ENCODE peak calls at places on chromosomes 3 and 15, in six cellular contexts. B, X, M, Z, E and D are unnamed samples.

GRCh38 chr15:40782609-40783227 is 12.9 kb downstream of the C15orf62 start:
- DNase-seq in B (peak; percentile 86), X (no peak), M (peak; percentile 55), Z (peak; percentile 72), E (peak; percentile 70), D (peak; percentile 83)

GRCh38 chr15:70505971-70506887 is 257.1 kb downstream of the UACA start:
- DNase-seq in B (no peak), X (peak; percentile 53), M (no peak), Z (no peak), E (no peak), D (no peak)

GRCh38 chr3:32850226-32850625 is 32.4 kb downstream of the TRIM71 start:
- DNase-seq in B (no peak), X (no peak), M (no peak), Z (no peak), E (no peak), D (no peak)

GRCh38 chr3:169028716-169029115 is 634.8 kb downstream of the MECOM start:
- DNase-seq in B (no peak), X (no peak), M (no peak), Z (no peak), E (no peak), D (no peak)

GRCh38 chr3:68999605-69000004 is 13.9 kb downstream of the EOGT start:
- DNase-seq in B (no peak), X (no peak), M (no peak), Z (no peak), E (no peak), D (no peak)

GRCh38 chr3:181565416-181565815 is 146.3 kb upstream of the SOX2 start:
- DNase-seq in B (no peak), X (no peak), M (no peak), Z (no peak), E (no peak), D (no peak)

GRCh38 chr3:105747056-105747455 is 121.8 kb downstream of the CBLB start:
- DNase-seq in B (no peak), X (peak; percentile 88), M (no peak), Z (no peak), E (no peak), D (no peak)

GRCh38 chr3:194879991-194880939 is 194.6 kb downstream of the FAM43A start:
- DNase-seq in B (no peak), X (peak; percentile 86), M (no peak), Z (no peak), E (no peak), D (no peak)

GRCh38 chr3:181329024-181329423 is 339.5 kb upstream of the DNAJC19 start:
- DNase-seq in B (no peak), X (no peak), M (no peak), Z (no peak), E (no peak), D (no peak)

GRCh38 chr15:92909131-92909781 is 9.1 kb downstream of the CHD2 start:
- DNase-seq in B (no peak), X (peak; percentile 78), M (no peak), Z (no peak), E (no peak), D (no peak)

GRCh38 chr3:56484525-56485024 is 16.3 kb upstream of the ERC2 start:
- DNase-seq in B (no peak), X (no peak), M (no peak), Z (no peak), E (no peak), D (no peak)

GRCh38 chr15:87620393-87620792 is 636.1 kb downstream of the NTRK3 start:
- DNase-seq in B (no peak), X (no peak), M (no peak), Z (no peak), E (no peak), D (no peak)

GRCh38 chr15:23447107-23447500 is at the start of gene GOLGA6L2:
- DNase-seq in B (peak; percentile 23), X (no peak), M (no peak), Z (no peak), E (no peak), D (no peak)

GRCh38 chr15:90553248-90553745 is 23.6 kb downstream of the CRTC3 start:
- DNase-seq in B (no peak), X (peak; percentile 95), M (no peak), Z (no peak), E (no peak), D (no peak)

GRCh38 chr15:83912343-83912742 is 258.4 kb downstream of the ADAMTSL3 start:
- DNase-seq in B (no peak), X (no peak), M (no peak), Z (no peak), E (no peak), D (no peak)

GRCh38 chr3:155106059-155106458 is 25.9 kb downstream of the MME start:
- DNase-seq in B (no peak), X (no peak), M (no peak), Z (no peak), E (no peak), D (no peak)

GRCh38 chr3:59240856-59241255 is 191.0 kb upstream of the CFAP20DC start:
- DNase-seq in B (no peak), X (no peak), M (no peak), Z (no peak), E (no peak), D (no peak)

GRCh38 chr3:50483374-50483773 is 20.1 kb downstream of the CACNA2D2 start:
- DNase-seq in B (no peak), X (no peak), M (no peak), Z (no peak), E (no peak), D (no peak)

GRCh38 chr3:117669761-117670160 is 960.2 kb downstream of the TUSC7 start:
- DNase-seq in B (no peak), X (no peak), M (no peak), Z (no peak), E (no peak), D (no peak)

GRCh38 chr15:91660174-91660649 is 193.3 kb upstream of the SLCO3A1 start:
- DNase-seq in B (no peak), X (no peak), M (no peak), Z (no peak), E (no peak), D (no peak)

GRCh38 chr3:89560546-89560945 is 453.1 kb downstream of the EPHA3 start:
- DNase-seq in B (no peak), X (peak; percentile 79), M (no peak), Z (no peak), E (no peak), D (no peak)

GRCh38 chr3:184176377-184177330 is 2.0 kb downstream of the AP2M1 start:
- DNase-seq in B (no peak), X (peak; percentile 92), M (no peak), Z (no peak), E (peak; percentile 71), D (no peak)

GRCh38 chr3:189978753-189979152 is 141.9 kb downstream of the P3H2 start:
- DNase-seq in B (no peak), X (peak; percentile 45), M (no peak), Z (no peak), E (no peak), D (no peak)

GRCh38 chr15:59208850-59209249 is 2.2 kb downstream of the LDHAL6B start:
- DNase-seq in B (no peak), X (peak; percentile 43), M (no peak), Z (no peak), E (no peak), D (no peak)

GRCh38 chr15:80599359-80599758 is 95.8 kb upstream of the ABHD17C start:
- DNase-seq in B (no peak), X (peak; percentile 65), M (no peak), Z (no peak), E (no peak), D (no peak)

DNA sequence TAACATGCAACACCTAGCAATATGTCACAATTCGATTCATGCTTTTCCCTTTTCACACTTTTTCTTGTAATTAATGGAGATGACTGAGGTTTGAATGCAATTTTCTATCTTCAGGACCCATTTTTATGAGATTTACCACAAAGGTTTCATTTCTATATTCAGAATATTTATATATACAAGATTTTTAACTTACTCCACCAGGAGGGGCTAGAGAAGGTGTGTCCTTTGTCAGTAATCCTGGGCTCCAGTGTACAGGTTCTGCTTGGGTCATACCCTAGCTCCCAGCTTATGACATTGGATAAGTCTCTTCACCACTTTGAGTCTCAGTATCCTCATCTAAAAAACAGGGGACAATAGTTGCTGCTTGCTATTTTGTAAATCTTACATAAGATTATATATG is 95.7 kb upstream of the SLC24A5 start:
- DNase-seq in B (no peak), X (peak; percentile 2), M (no peak), Z (no peak), E (no peak), D (no peak)
- TF ChIP-seq CTCF in B (no peak), X (no peak), M (no peak), Z (peak; percentile 5), E (no peak), D (no peak)

DNA sequence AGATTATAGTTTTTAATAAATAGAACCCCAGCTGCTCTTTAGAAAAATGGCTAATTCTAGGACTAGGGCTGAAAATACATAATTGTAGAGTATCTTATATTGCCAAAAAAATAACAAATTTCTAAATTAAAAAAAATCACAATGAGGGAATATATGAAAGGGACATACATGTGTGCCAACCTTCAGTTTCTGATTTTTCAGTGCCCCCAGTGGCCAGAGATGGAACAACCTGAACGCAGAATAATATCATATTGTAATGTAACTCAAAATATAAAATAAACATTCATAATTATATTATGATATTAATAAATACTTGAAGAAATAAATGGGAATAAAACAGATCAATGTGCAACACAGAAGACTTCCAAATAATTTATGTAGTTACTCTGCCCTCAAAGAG is 460.5 kb downstream of the ZNF385D start:
- DNase-seq in B (no peak), X (no peak), M (no peak), Z (no peak), E (no peak), D (no peak)
- TF ChIP-seq CTCF in B (peak; percentile 46), X (peak; percentile 60), M (peak; percentile 39), Z (peak; percentile 38), E (peak; percentile 91), D (peak; percentile 19)

GRCh38 chr3:129605593-129606521 is 619 bp downstream of the PLXND1 start:
- DNase-seq in B (peak; percentile 35), X (peak; percentile 48), M (peak; percentile 66), Z (peak; percentile 51), E (no peak), D (peak; percentile 65)
- TF ChIP-seq CTCF in B (no peak), X (no peak), M (no peak), Z (no peak), E (no peak), D (no peak)

GRCh38 chr15:51692154-51692553 is 10.9 kb downstream of the SCG3 start:
- DNase-seq in B (no peak), X (no peak), M (no peak), Z (no peak), E (no peak), D (no peak)

GRCh38 chr15:51687565-51687964 is 6.3 kb downstream of the SCG3 start:
- DNase-seq in B (no peak), X (no peak), M (no peak), Z (no peak), E (no peak), D (no peak)

GRCh38 chr15:51688863-51689262 is 7.6 kb downstream of the SCG3 start:
- DNase-seq in B (peak; percentile 9), X (peak; percentile 9), M (no peak), Z (no peak), E (no peak), D (no peak)
- TF ChIP-seq CTCF in B (peak; percentile 14), X (peak; percentile 45), M (no peak), Z (peak; percentile 16), E (no peak), D (no peak)